ENCODE peak calls at places on chromosomes 3 and 15, in eight cellular contexts. I, Q, J, O, Y, X, T and M are unnamed samples.

GRCh38 chr3:121648219-121648958 is 12.3 kb downstream of the HCLS1 start:
- DNase-seq in I (no peak), Q (no peak), J (no peak), O (no peak), Y (peak; percentile 24), X (no peak), T (peak; percentile 51), M (no peak)

GRCh38 chr3:141114816-141115458 is 63.8 kb downstream of the SPSB4 start:
- DNase-seq in I (no peak), Q (peak; percentile 38), J (no peak), O (no peak), Y (no peak), X (peak; percentile 3), T (no peak), M (peak; percentile 25)

GRCh38 chr3:11718582-11719405 is 75.1 kb upstream of the VGLL4 start:
- DNase-seq in I (peak; percentile 95), Q (peak; percentile 66), J (no peak), O (peak; percentile 54), Y (peak; percentile 72), X (peak; percentile 55), T (peak; percentile 66), M (peak; percentile 52)

GRCh38 chr3:60294181-60294580 is 957.1 kb downstream of the FHIT start:
- DNase-seq in I (no peak), Q (no peak), J (no peak), O (no peak), Y (peak; percentile 37), X (no peak), T (peak; percentile 91), M (no peak)

GRCh38 chr15:67520976-67521769 is at the start of gene C15orf61:
- DNase-seq in I (peak; percentile 98), Q (peak; percentile 97), J (no peak), O (peak; percentile 93), Y (peak; percentile 90), X (peak; percentile 92), T (peak; percentile 72), M (peak; percentile 95)

GRCh38 chr3:106428565-106428994 is 559.8 kb upstream of the CBLB start:
- DNase-seq in I (peak; percentile 83), Q (peak; percentile 18), J (peak; percentile 100), O (peak; percentile 12), Y (peak; percentile 39), X (no peak), T (peak; percentile 99), M (no peak)

GRCh38 chr3:63613561-63613960 is 38.9 kb upstream of the SNTN start:
- DNase-seq in I (no peak), Q (no peak), J (peak; percentile 40), O (no peak), Y (no peak), X (no peak), T (no peak), M (no peak)

GRCh38 chr3:43046583-43046982 is 59.3 kb downstream of the POMGNT2 start:
- DNase-seq in I (no peak), Q (no peak), J (no peak), O (no peak), Y (no peak), X (no peak), T (no peak), M (no peak)

GRCh38 chr3:123749716-123750115 is 134.4 kb downstream of the MYLK start:
- DNase-seq in I (peak; percentile 79), Q (no peak), J (peak; percentile 92), O (no peak), Y (no peak), X (no peak), T (peak; percentile 94), M (no peak)

GRCh38 chr3:65733459-65733858 is 305.3 kb downstream of the MAGI1 start:
- DNase-seq in I (no peak), Q (no peak), J (no peak), O (no peak), Y (no peak), X (no peak), T (no peak), M (no peak)

GRCh38 chr3:40615110-40615915 is 90.6 kb downstream of the ZNF621 start:
- DNase-seq in I (no peak), Q (no peak), J (no peak), O (no peak), Y (no peak), X (no peak), T (peak; percentile 5), M (no peak)

GRCh38 chr3:119019767-119020518 is 14.7 kb downstream of the IGSF11 start:
- DNase-seq in I (no peak), Q (no peak), J (no peak), O (no peak), Y (no peak), X (no peak), T (no peak), M (no peak)

GRCh38 chr15:89359471-89360293 is 25.1 kb upstream of the POLG start:
- DNase-seq in I (peak; percentile 62), Q (no peak), J (no peak), O (no peak), Y (no peak), X (no peak), T (no peak), M (no peak)

GRCh38 chr15:40047413-40048154 is 8.6 kb upstream of the SRP14 start:
- DNase-seq in I (peak; percentile 90), Q (no peak), J (no peak), O (peak; percentile 69), Y (peak; percentile 62), X (peak; percentile 44), T (peak; percentile 91), M (no peak)

GRCh38 chr3:185712337-185712736 is 112.5 kb downstream of the IGF2BP2 start:
- DNase-seq in I (no peak), Q (no peak), J (no peak), O (no peak), Y (no peak), X (no peak), T (peak; percentile 30), M (no peak)

GRCh38 chr3:45689787-45690145 is 570 bp downstream of the SACM1L start:
- DNase-seq in I (no peak), Q (no peak), J (no peak), O (no peak), Y (no peak), X (no peak), T (peak; percentile 30), M (no peak)

GRCh38 chr15:56765252-56765651 is 31.9 kb upstream of the ZNF280D start:
- DNase-seq in I (no peak), Q (no peak), J (peak; percentile 51), O (no peak), Y (no peak), X (peak; percentile 32), T (peak; percentile 83), M (no peak)

GRCh38 chr15:94709319-94709718 is 478.0 kb downstream of the MCTP2 start:
- DNase-seq in I (no peak), Q (no peak), J (no peak), O (no peak), Y (no peak), X (no peak), T (no peak), M (no peak)

GRCh38 chr3:71372911-71373637 is 210.5 kb downstream of the FOXP1 start:
- DNase-seq in I (no peak), Q (no peak), J (no peak), O (no peak), Y (no peak), X (peak; percentile 62), T (no peak), M (no peak)

GRCh38 chr15:34699968-34700640 is 54.7 kb downstream of the GJD2 start:
- DNase-seq in I (no peak), Q (no peak), J (no peak), O (no peak), Y (no peak), X (no peak), T (no peak), M (no peak)

GRCh38 chr3:14787630-14788029 is 31.1 kb upstream of the FGD5 start:
- DNase-seq in I (no peak), Q (no peak), J (no peak), O (no peak), Y (no peak), X (no peak), T (no peak), M (peak; percentile 62)

DNA sequence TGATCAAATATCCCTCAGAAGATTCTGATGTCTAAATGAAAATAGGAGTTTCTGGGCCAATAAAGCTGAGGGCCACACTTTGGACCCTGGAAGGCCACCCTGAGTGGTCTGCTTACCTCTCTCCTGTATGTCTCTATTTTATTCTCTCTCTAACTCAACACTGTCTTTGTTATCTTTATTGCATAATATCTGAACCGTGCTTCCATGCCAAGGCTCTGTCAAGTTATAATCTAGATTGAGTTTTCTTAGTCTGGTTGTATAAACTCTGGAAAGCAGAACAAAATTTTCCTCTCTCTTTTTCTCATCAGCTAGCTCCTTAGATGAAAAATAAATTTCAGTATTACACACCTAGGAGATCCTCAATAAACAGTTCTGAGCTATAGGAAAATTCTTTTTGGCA is 36.2 kb upstream of the ACTL6A start:
- DNase-seq in I (peak; percentile 62), Q (no peak), J (no peak), O (no peak), Y (no peak), X (no peak), T (peak; percentile 23), M (no peak)
- H3K4me3 ChIP-seq in I (no peak overlapping the region), Q (no peak overlapping the region), J (no peak overlapping the region), O (no peak overlapping the region), Y (no peak overlapping the region), X (no peak overlapping the region), T (peak overlapping the region; percentile 39), M (no peak overlapping the region)

GRCh38 chr15:52796742-52797515 is 6.8 kb upstream of the ONECUT1 start:
- DNase-seq in I (no peak), Q (no peak), J (no peak), O (no peak), Y (no peak), X (no peak), T (no peak), M (no peak)

GRCh38 chr15:52797625-52798501 is 7.7 kb upstream of the ONECUT1 start:
- DNase-seq in I (peak; percentile 77), Q (no peak), J (no peak), O (no peak), Y (no peak), X (no peak), T (no peak), M (no peak)

GRCh38 chr15:52799145-52799811 is 9.1 kb upstream of the ONECUT1 start:
- DNase-seq in I (no peak), Q (no peak), J (no peak), O (no peak), Y (no peak), X (no peak), T (no peak), M (no peak)

GRCh38 chr15:52796228-52796521 is 6.0 kb upstream of the ONECUT1 start:
- DNase-seq in I (no peak), Q (no peak), J (no peak), O (no peak), Y (no peak), X (no peak), T (no peak), M (no peak)

GRCh38 chr15:52798529-52799101 is 8.5 kb upstream of the ONECUT1 start:
- DNase-seq in I (peak; percentile 87), Q (no peak), J (no peak), O (no peak), Y (no peak), X (no peak), T (no peak), M (no peak)
- H3K4me3 ChIP-seq in I (no peak overlapping the region), Q (no peak overlapping the region), J (no peak overlapping the region), O (no peak overlapping the region), Y (no peak overlapping the region), X (no peak overlapping the region), T (no peak overlapping the region), M (no peak overlapping the region)

GRCh38 chr3:69092030-69092513 is 7.3 kb downstream of the ARL6IP5 start:
- DNase-seq in I (no peak), Q (no peak), J (no peak), O (no peak), Y (no peak), X (peak; percentile 56), T (peak; percentile 40), M (no peak)
- H3K4me3 ChIP-seq in I (no peak overlapping the region), Q (no peak overlapping the region), J (no peak overlapping the region), O (peak overlapping the region; percentile 8), Y (no peak overlapping the region), X (peak overlapping the region; percentile 42), T (no peak overlapping the region), M (no peak overlapping the region)

GRCh38 chr15:79978694-79979519 is 7.9 kb upstream of the BCL2A1 start:
- DNase-seq in I (peak; percentile 86), Q (no peak), J (peak; percentile 57), O (no peak), Y (no peak), X (peak; percentile 36), T (peak; percentile 87), M (no peak)
- H3K4me3 ChIP-seq in I (peak overlapping the region; percentile 3), Q (no peak overlapping the region), J (no peak overlapping the region), O (no peak overlapping the region), Y (no peak overlapping the region), X (no peak overlapping the region), T (no peak overlapping the region), M (no peak overlapping the region)